ENCODE peak calls at places on chromosomes 3 and 15, in six cellular contexts. J is astrocyte of the cerebellum, A is skeletal muscle cell, N is adipocyte, T is brain microvascular endothelial cell, X is kidney. O is an unnamed sample.

GRCh38 chr3:99776516-99777209 is 41.0 kb upstream of the CMSS1 start:
- DNase-seq in J (no peak), A (no peak), N (no peak), T (peak; percentile 45), X (no peak), O (no peak)

GRCh38 chr15:83164409-83165404 is 42.9 kb downstream of the HDGFL3 start:
- DNase-seq in J (peak; percentile 19), A (peak; percentile 20), N (peak; percentile 38), T (no peak), X (no peak), O (no peak)

GRCh38 chr15:75904241-75904631 is 558 bp downstream of the FBXO22 start:
- DNase-seq in J (no peak), A (no peak), N (peak; percentile 68), T (peak; percentile 34), X (peak; percentile 71), O (no peak)

GRCh38 chr3:127032296-127032990 is 49.5 kb downstream of the PLXNA1 start:
- DNase-seq in J (no peak), A (no peak), N (no peak), T (no peak), X (peak; percentile 63), O (no peak)

GRCh38 chr3:156745766-156746165 is 71.4 kb downstream of the TIPARP start:
- DNase-seq in J (no peak), A (no peak), N (peak; percentile 37), T (no peak), X (no peak), O (no peak)

GRCh38 chr3:112136959-112137693 is 4.1 kb upstream of the GCSAM start:
- DNase-seq in J (peak; percentile 8), A (no peak), N (peak; percentile 59), T (peak; percentile 54), X (no peak), O (no peak)

GRCh38 chr15:40845511-40846284 is 1.9 kb downstream of the SPINT1 start:
- DNase-seq in J (no peak), A (no peak), N (no peak), T (no peak), X (peak; percentile 82), O (no peak)

GRCh38 chr3:174651951-174652350 is 207.2 kb upstream of the NAALADL2 start:
- DNase-seq in J (no peak), A (no peak), N (no peak), T (no peak), X (no peak), O (no peak)

GRCh38 chr15:60507596-60508424 is 28.9 kb upstream of the ICE2 start:
- DNase-seq in J (peak; percentile 66), A (no peak), N (peak; percentile 75), T (peak; percentile 64), X (no peak), O (peak; percentile 26)

GRCh38 chr3:141275032-141275422 is 43.4 kb downstream of the PXYLP1 start:
- DNase-seq in J (no peak), A (peak; percentile 41), N (peak; percentile 43), T (peak; percentile 93), X (no peak), O (no peak)

DNA sequence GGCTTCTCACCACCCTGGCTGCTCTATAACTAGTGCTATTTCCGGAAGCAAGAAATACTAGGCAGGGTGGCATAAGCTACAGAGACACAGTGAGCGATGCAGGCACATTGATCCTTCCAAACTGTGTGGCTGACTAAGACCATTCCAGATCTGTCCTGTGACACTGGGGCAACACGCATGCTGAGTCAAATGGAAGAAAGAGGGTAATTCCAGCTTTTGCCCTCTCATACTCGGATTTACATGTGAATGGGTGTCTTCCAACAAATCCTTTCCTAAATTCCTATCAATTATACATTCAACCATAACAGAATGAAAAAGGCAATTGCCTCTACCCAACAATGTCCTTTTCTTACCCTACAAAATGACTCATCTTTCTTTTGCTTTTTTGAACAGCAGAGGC is 5.1 kb downstream of the FSIP1 start:
- DNase-seq in J (no peak), A (no peak), N (no peak), T (no peak), X (no peak), O (no peak)
- H3K4me3 ChIP-seq in J (no peak overlapping the region), A (no peak overlapping the region), N (no peak overlapping the region), T (no peak overlapping the region), X (no peak overlapping the region), O (no peak overlapping the region)

GRCh38 chr3:41207355-41207754 is 8.1 kb downstream of the CTNNB1 start:
- DNase-seq in J (no peak), A (no peak), N (no peak), T (no peak), X (no peak), O (no peak)
- H3K4me3 ChIP-seq in J (no peak overlapping the region), A (no peak overlapping the region), N (no peak overlapping the region), T (no peak overlapping the region), X (no peak overlapping the region), O (no peak overlapping the region)

DNA sequence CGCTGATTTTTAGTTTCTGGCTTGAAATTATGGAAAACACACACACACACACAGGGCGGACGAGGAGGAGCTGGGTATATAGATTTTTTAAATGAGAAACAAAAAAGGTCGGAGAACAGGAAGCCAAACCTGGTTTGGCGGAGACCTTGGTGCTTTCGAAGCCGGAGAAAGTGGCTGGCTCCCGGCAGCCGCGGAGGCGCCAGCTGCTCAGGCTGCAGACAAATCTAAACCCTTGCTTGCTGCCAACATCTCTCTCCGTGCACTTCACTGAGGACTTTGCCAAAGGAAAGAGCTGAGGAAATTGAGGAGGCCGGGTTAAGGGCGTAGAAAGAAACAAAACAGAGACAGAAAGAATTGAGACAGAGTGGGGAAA is 2.1 kb downstream of the ZIC1 start:
- DNase-seq in J (no peak), A (no peak), N (peak; percentile 23), T (no peak), X (no peak), O (no peak)
- H3K4me3 ChIP-seq in J (peak overlapping the region; percentile 96), A (peak overlapping the region; percentile 53), N (peak overlapping the region; percentile 70), T (peak overlapping the region; percentile 72), X (no peak overlapping the region), O (no peak overlapping the region)

GRCh38 chr3:48897401-48898376 is 993 bp downstream of the SLC25A20 start:
- DNase-seq in J (no peak), A (no peak), N (peak; percentile 44), T (no peak), X (no peak), O (no peak)
- H3K4me3 ChIP-seq in J (peak overlapping the region; percentile 62), A (peak overlapping the region; percentile 66), N (peak overlapping the region; percentile 97), T (peak overlapping the region; percentile 87), X (peak overlapping the region; percentile 86), O (peak overlapping the region; percentile 67)

GRCh38 chr3:20049275-20049674 is 9.0 kb downstream of the KAT2B start:
- DNase-seq in J (no peak), A (no peak), N (no peak), T (no peak), X (no peak), O (no peak)
- H3K4me3 ChIP-seq in J (no peak overlapping the region), A (no peak overlapping the region), N (no peak overlapping the region), T (no peak overlapping the region), X (peak overlapping the region; percentile 14), O (no peak overlapping the region)

GRCh38 chr15:62560943-62561571 is 396.0 kb upstream of the C2CD4B start:
- DNase-seq in J (no peak), A (no peak), N (no peak), T (no peak), X (no peak), O (no peak)
- H3K4me3 ChIP-seq in J (no peak overlapping the region), A (no peak overlapping the region), N (no peak overlapping the region), T (no peak overlapping the region), X (no peak overlapping the region), O (no peak overlapping the region)

DNA sequence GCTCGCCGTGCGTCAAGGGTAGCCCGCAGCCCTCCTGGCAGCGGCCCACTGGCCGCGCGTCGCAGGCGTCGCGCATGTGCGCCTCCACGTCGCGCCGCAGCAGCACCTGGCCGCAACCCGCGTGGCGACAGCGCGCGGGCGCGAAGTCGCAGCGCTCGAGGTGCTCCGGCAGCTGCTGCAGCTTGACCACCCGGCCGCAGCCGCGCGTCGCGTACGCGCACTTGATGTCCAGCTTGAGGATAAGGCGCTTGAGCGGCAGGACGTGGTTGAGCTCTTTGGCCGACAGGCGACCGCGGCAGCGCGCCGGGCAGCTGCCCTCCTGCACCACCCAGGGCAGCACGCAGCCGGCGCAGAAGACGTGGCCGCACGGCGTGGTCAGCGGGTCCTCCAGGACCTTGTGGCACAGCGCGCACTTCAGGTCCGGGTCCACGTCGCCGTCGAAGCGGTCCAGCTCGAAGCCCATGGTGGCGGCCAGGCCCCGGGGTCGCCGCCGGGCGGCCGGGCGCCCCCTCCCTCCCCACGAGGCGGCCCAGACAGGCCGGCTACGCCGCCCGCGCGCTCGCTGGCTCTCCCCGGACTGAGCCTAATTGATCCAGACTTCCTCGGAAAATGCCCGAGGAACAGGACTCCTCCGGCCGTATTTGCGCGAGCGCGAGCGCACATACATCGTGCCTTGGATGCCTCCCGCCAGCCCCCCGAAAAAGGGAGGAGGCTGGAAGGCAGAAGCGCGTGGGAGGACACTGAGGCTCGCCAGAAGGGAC is at the start of gene PDZRN3:
- DNase-seq in J (peak; percentile 55), A (no peak), N (peak; percentile 95), T (peak; percentile 59), X (peak; percentile 91), O (no peak)
- H3K4me3 ChIP-seq in J (peak within 1 kb of the TSS; percentile 81), A (peak within 1 kb of the TSS; percentile 70), N (peak within 1 kb of the TSS; percentile 86), T (peak within 1 kb of the TSS; percentile 63), X (peak within 1 kb of the TSS; percentile 79), O (peak within 1 kb of the TSS; percentile 52)

GRCh38 chr15:74157868-74158827 is 15.4 kb upstream of the ISLR start:
- DNase-seq in J (no peak), A (no peak), N (no peak), T (no peak), X (no peak), O (no peak)

GRCh38 chr15:74159773-74160172 is 13.7 kb upstream of the ISLR start:
- DNase-seq in J (no peak), A (no peak), N (no peak), T (no peak), X (no peak), O (no peak)

GRCh38 chr15:74156678-74157411 is 16.7 kb upstream of the ISLR start:
- DNase-seq in J (no peak), A (no peak), N (peak; percentile 62), T (no peak), X (no peak), O (no peak)

GRCh38 chr15:74156018-74156417 is 17.5 kb upstream of the ISLR start:
- DNase-seq in J (no peak), A (no peak), N (no peak), T (no peak), X (no peak), O (no peak)

DNA sequence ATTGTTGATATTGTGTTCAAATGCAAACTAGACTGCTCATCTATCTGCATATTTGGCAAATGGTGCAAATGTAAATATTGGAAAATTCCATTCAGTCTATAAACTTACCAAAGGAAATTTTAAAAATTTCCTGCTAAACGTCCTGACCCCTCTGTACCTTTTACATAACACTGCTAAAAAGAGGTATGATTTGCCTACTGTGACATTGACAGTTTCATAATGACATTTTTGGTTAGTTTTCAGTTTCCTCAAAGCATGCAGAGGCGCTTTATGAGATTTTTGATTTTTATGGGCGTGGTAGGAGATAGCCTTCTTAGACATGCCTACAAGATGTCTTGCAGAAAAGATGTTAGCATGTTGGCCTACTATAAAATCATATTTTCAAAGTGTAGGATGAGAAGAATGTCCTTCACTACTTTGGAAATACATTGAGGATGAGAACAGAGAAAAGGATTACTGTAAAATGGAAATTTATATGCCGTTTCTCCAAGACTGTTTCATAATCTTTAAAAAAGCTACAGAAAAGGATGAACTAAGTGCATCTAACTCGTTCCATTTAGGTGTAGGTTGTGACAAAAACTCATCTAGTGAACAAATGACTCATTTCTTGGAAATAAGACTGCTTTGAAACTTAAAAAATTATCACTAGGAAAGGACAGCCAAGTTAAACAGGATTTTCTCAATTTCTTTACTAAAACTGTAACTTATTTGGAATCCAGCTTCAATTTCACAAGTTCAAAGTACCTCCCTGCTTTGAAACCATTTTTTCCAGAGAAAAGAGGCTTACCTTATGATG is 14.5 kb upstream of the ISLR start:
- DNase-seq in J (no peak), A (no peak), N (no peak), T (no peak), X (no peak), O (no peak)
- H3K4me3 ChIP-seq in J (no peak overlapping the region), A (no peak overlapping the region), N (no peak overlapping the region), T (no peak overlapping the region), X (no peak overlapping the region), O (no peak overlapping the region)

O was measured in epithelial cell of proximal tubule.